ENCODE peak calls at places on chromosomes 12 and 14, in eight cellular contexts. N is fibroblast of pulmonary artery; R is ovary; F is esophagus squamous epithelium; M is NCI-H1092 treated with DMSO at 0.1 percent for 48 hours; T is T-helper 9 cell; H is stimulated activated CD4-positive, alpha-beta T cell treated with anti-CD3 and anti-CD28 coated beads, Interleukin-12 subunit alpha, Interleukin-12 subunit beta, amount 100 ng/mL, for 48 hours; B is CD8-positive, alpha-beta T cell. O is an unnamed sample.

GRCh38 chr12:94603434-94604068 is 46.8 kb downstream of the TMCC3 start:
- DNase-seq in N (peak), M (no peak), H (peak), F (no peak), B (peak), R (no peak), T (peak), O (peak)

GRCh38 chr14:96666088-96666487 is 131.1 kb upstream of the VRK1 start:
- DNase-seq in N (no peak), T (no peak), M (no peak), R (no peak), F (no peak), B (no peak), H (no peak), O (no peak)

GRCh38 chr14:55277972-55278740 is 6.9 kb downstream of the FBXO34 start:
- DNase-seq in N (no peak), H (no peak), F (no peak), M (no peak), T (no peak), B (no peak), R (no peak), O (no peak)

GRCh38 chr12:83018063-83018462 is 331.4 kb downstream of the TMTC2 start:
- DNase-seq in T (no peak), H (no peak), R (no peak), N (no peak), B (no peak), F (no peak), M (no peak), O (no peak)

GRCh38 chr12:30691122-30691879 is 4.4 kb downstream of the IPO8 start:
- DNase-seq in H (no peak), N (peak), T (no peak), F (no peak), M (no peak), R (peak), B (no peak), O (no peak)

GRCh38 chr14:53430870-53431269 is 277.7 kb upstream of the DDHD1 start:
- DNase-seq in H (no peak), B (no peak), T (no peak), F (no peak), N (no peak), R (no peak), M (no peak), O (no peak)

GRCh38 chr14:23357261-23357660 is 4.6 kb upstream of the SLC22A17 start:
- DNase-seq in T (no peak), N (no peak), R (no peak), F (no peak), B (no peak), M (no peak), H (no peak), O (no peak)

GRCh38 chr12:106753526-106753925 is 21.0 kb upstream of the RIC8B start:
- DNase-seq in F (peak), H (no peak), N (no peak), M (no peak), R (no peak), B (peak), T (no peak), O (peak)

GRCh38 chr14:68638056-68638816 is 154.6 kb downstream of the ZFP36L1 start:
- DNase-seq in R (no peak), F (no peak), B (no peak), M (no peak), H (no peak), T (no peak), N (no peak), O (no peak)

GRCh38 chr14:104138098-104138890 is at the start of gene KIF26A:
- DNase-seq in R (peak), M (peak), N (no peak), F (no peak), T (no peak), H (peak), B (peak), O (no peak)

GRCh38 chr12:113060336-113060960 is 3.9 kb downstream of the DTX1 start:
- DNase-seq in R (no peak), H (no peak), B (no peak), N (no peak), M (no peak), F (no peak), T (no peak), O (no peak)

GRCh38 chr12:94754653-94755052 is 104.3 kb upstream of the TMCC3 start:
- DNase-seq in N (peak), M (no peak), R (no peak), F (no peak), T (no peak), H (no peak), B (no peak), O (no peak)

GRCh38 chr12:131355688-131356245 is 355.1 kb upstream of the SFSWAP start:
- DNase-seq in M (no peak), R (no peak), B (no peak), T (no peak), H (no peak), N (no peak), F (no peak), O (no peak)

GRCh38 chr14:22849212-22849819 is 12.9 kb downstream of the MMP14 start:
- DNase-seq in H (no peak), N (peak), T (no peak), B (no peak), M (no peak), R (peak), F (no peak), O (no peak)

GRCh38 chr12:93823616-93824410 is 146.6 kb downstream of the CRADD start:
- DNase-seq in R (no peak), B (no peak), M (no peak), T (no peak), H (no peak), N (no peak), F (no peak), O (no peak)

GRCh38 chr12:89880695-89881350 is 172.2 kb upstream of the ATP2B1 start:
- DNase-seq in F (peak), H (no peak), M (no peak), N (no peak), R (no peak), T (peak), B (peak), O (peak)

GRCh38 chr12:79420146-79420618 is 270.6 kb downstream of the PAWR start:
- DNase-seq in B (no peak), T (no peak), M (no peak), F (no peak), N (peak), H (no peak), R (no peak), O (no peak)

GRCh38 chr12:70068743-70069142 is 174.5 kb upstream of the CNOT2 start:
- DNase-seq in H (no peak), N (no peak), T (no peak), R (no peak), M (no peak), B (no peak), F (no peak), O (no peak)

GRCh38 chr14:67575684-67576083 is 24.4 kb downstream of the PIGH start:
- DNase-seq in N (peak), M (no peak), R (no peak), T (no peak), H (no peak), F (no peak), B (no peak), O (no peak)

GRCh38 chr14:22994762-22995275 is 12.5 kb upstream of the AJUBA start:
- DNase-seq in T (no peak), M (peak), F (no peak), B (peak), N (peak), H (no peak), R (peak), O (no peak)

GRCh38 chr12:78566461-78566860 is 298.1 kb upstream of the SYT1 start:
- DNase-seq in N (no peak), F (no peak), R (no peak), T (no peak), M (no peak), H (no peak), B (no peak), O (no peak)

GRCh38 chr12:103673891-103674375 is 86.9 kb downstream of the STAB2 start:
- DNase-seq in B (no peak), M (no peak), F (no peak), N (no peak), T (no peak), R (no peak), H (no peak), O (no peak)

GRCh38 chr14:92039073-92039719 is 663 bp downstream of the TRIP11 start:
- DNase-seq in R (no peak), H (no peak), B (peak), F (no peak), N (peak), T (no peak), M (peak), O (no peak)

GRCh38 chr12:121784460-121784859 is 9.0 kb downstream of the RHOF start:
- DNase-seq in N (peak), F (no peak), R (peak), H (no peak), B (no peak), T (no peak), M (no peak), O (no peak)

GRCh38 chr12:31207799-31208465 is 118.0 kb downstream of the SINHCAF start:
- DNase-seq in H (no peak), B (no peak), T (no peak), F (no peak), M (no peak), N (peak), R (no peak), O (no peak)

GRCh38 chr14:103641181-103641580 is 12.2 kb downstream of the KLC1 start:
- DNase-seq in R (no peak), B (no peak), H (no peak), M (no peak), N (no peak), T (no peak), F (no peak), O (no peak)